ENCODE peak calls at places on chromosomes 4 and X, in four cellular contexts. One of them, this sample, is unnamed.

GRCh38 chr4:8239226-8239625 is 30.3 kb upstream of the HTRA3 start:
- DNase-seq in GM23248: no peak
- DNase-seq in fibroblast of lung: no peak
- DNase-seq in colonic mucosa: no peak
- DNase-seq in this sample: no peak

GRCh38 chr4:78910612-78911011 is 28.6 kb downstream of the PAQR3 start:
- DNase-seq in GM23248: no peak
- DNase-seq in fibroblast of lung: no peak
- DNase-seq in colonic mucosa: no peak
- DNase-seq in this sample: no peak

GRCh38 chr4:115332078-115332477 is 218.7 kb upstream of the NDST4 start:
- DNase-seq in GM23248: no peak
- DNase-seq in fibroblast of lung: no peak
- DNase-seq in colonic mucosa: no peak
- DNase-seq in this sample: no peak

GRCh38 chr4:10075953-10076391 is 40.6 kb downstream of the WDR1 start:
- DNase-seq in GM23248: peak; percentile 34
- DNase-seq in fibroblast of lung: no peak
- DNase-seq in colonic mucosa: no peak
- DNase-seq in this sample: no peak

GRCh38 chrX:50863471-50863870 is 47.1 kb upstream of the BMP15 start:
- DNase-seq in GM23248: no peak
- DNase-seq in fibroblast of lung: no peak
- DNase-seq in colonic mucosa: no peak
- DNase-seq in this sample: no peak

GRCh38 chr4:53591372-53591892 is at the start of gene LNX1:
- DNase-seq in GM23248: no peak
- DNase-seq in fibroblast of lung: no peak
- DNase-seq in colonic mucosa: peak; percentile 97
- DNase-seq in this sample: no peak

GRCh38 chr4:131974730-131975129 is 1174.4 kb upstream of the PCDH10 start:
- DNase-seq in GM23248: peak; percentile 1
- DNase-seq in fibroblast of lung: no peak
- DNase-seq in colonic mucosa: no peak
- DNase-seq in this sample: no peak

GRCh38 chr4:89249716-89250361 is 57.8 kb downstream of the GPRIN3 start:
- DNase-seq in GM23248: no peak
- DNase-seq in fibroblast of lung: no peak
- DNase-seq in colonic mucosa: no peak
- DNase-seq in this sample: no peak

GRCh38 chr4:41320278-41320677 is 63.5 kb downstream of the UCHL1 start:
- DNase-seq in GM23248: no peak
- DNase-seq in fibroblast of lung: peak; percentile 6
- DNase-seq in colonic mucosa: no peak
- DNase-seq in this sample: no peak

GRCh38 chrX:17977696-17978095 is 116.6 kb upstream of the RAI2 start:
- DNase-seq in GM23248: no peak
- DNase-seq in fibroblast of lung: no peak
- DNase-seq in colonic mucosa: no peak
- DNase-seq in this sample: no peak

GRCh38 chrX:43882294-43882681 is at the start of gene MAOB:
- DNase-seq in GM23248: peak; percentile 35
- DNase-seq in fibroblast of lung: peak; percentile 30
- DNase-seq in colonic mucosa: peak; percentile 41
- DNase-seq in this sample: peak; percentile 11

GRCh38 chrX:21056636-21057035 is 317.6 kb upstream of the CNKSR2 start:
- DNase-seq in GM23248: peak; percentile 22
- DNase-seq in fibroblast of lung: peak; percentile 4
- DNase-seq in colonic mucosa: no peak
- DNase-seq in this sample: peak; percentile 31

GRCh38 chr4:152038238-152038637 is 277.4 kb upstream of the GATB start:
- DNase-seq in GM23248: peak; percentile 81
- DNase-seq in fibroblast of lung: peak; percentile 86
- DNase-seq in colonic mucosa: no peak
- DNase-seq in this sample: peak; percentile 9

GRCh38 chrX:14095702-14096101 is 66.0 kb upstream of the GEMIN8 start:
- DNase-seq in GM23248: peak; percentile 71
- DNase-seq in fibroblast of lung: peak; percentile 32
- DNase-seq in colonic mucosa: peak; percentile 22
- DNase-seq in this sample: peak; percentile 58

GRCh38 chr4:168394556-168394955 is 76.0 kb upstream of the DDX60 start:
- DNase-seq in GM23248: no peak
- DNase-seq in fibroblast of lung: no peak
- DNase-seq in colonic mucosa: peak; percentile 54
- DNase-seq in this sample: no peak

GRCh38 chr4:182385897-182386296 is 142.7 kb downstream of the TENM3 start:
- DNase-seq in GM23248: no peak
- DNase-seq in fibroblast of lung: no peak
- DNase-seq in colonic mucosa: no peak
- DNase-seq in this sample: no peak

GRCh38 chr4:82784615-82785247 is 13.9 kb downstream of the SCD5 start:
- DNase-seq in GM23248: peak; percentile 87
- DNase-seq in fibroblast of lung: peak; percentile 68
- DNase-seq in colonic mucosa: no peak
- DNase-seq in this sample: no peak

GRCh38 chr4:176259330-176260090 is 9.5 kb downstream of the ASB5 start:
- DNase-seq in GM23248: peak; percentile 74
- DNase-seq in fibroblast of lung: peak; percentile 74
- DNase-seq in colonic mucosa: no peak
- DNase-seq in this sample: peak; percentile 27

GRCh38 chr4:73870260-73870659 is 1.1 kb downstream of the CXCL1 start:
- DNase-seq in GM23248: no peak
- DNase-seq in fibroblast of lung: no peak
- DNase-seq in colonic mucosa: peak; percentile 62
- DNase-seq in this sample: peak; percentile 53

GRCh38 chr4:77581724-77582123 is 23.9 kb upstream of the CXCL13 start:
- DNase-seq in GM23248: peak; percentile 38
- DNase-seq in fibroblast of lung: peak; percentile 43
- DNase-seq in colonic mucosa: no peak
- DNase-seq in this sample: peak; percentile 56

GRCh38 chrX:2690856-2691542 is at the start of gene CD99:
- DNase-seq in GM23248: peak; percentile 91
- DNase-seq in fibroblast of lung: peak; percentile 87
- DNase-seq in colonic mucosa: peak; percentile 93
- DNase-seq in this sample: peak; percentile 77

GRCh38 chrX:13387656-13388421 is 68.0 kb upstream of the ATXN3L start:
- DNase-seq in GM23248: peak; percentile 75
- DNase-seq in fibroblast of lung: peak; percentile 80
- DNase-seq in colonic mucosa: no peak
- DNase-seq in this sample: peak; percentile 58

GRCh38 chr4:36944227-36944626 is 300.3 kb upstream of the NWD2 start:
- DNase-seq in GM23248: no peak
- DNase-seq in fibroblast of lung: no peak
- DNase-seq in colonic mucosa: no peak
- DNase-seq in this sample: no peak

GRCh38 chr4:6873792-6874461 is 35.7 kb upstream of the TBC1D14 start:
- DNase-seq in GM23248: peak; percentile 72
- DNase-seq in fibroblast of lung: peak; percentile 35
- DNase-seq in colonic mucosa: peak; percentile 80
- DNase-seq in this sample: peak; percentile 43

GRCh38 chr4:159398236-159398638 is 295.4 kb downstream of the RAPGEF2 start:
- DNase-seq in GM23248: peak; percentile 22
- DNase-seq in fibroblast of lung: peak; percentile 68
- DNase-seq in colonic mucosa: no peak
- DNase-seq in this sample: no peak

GRCh38 chrX:150365953-150366911 is 3.1 kb downstream of the MAMLD1 start:
- DNase-seq in GM23248: peak; percentile 66
- DNase-seq in fibroblast of lung: peak; percentile 54
- DNase-seq in colonic mucosa: peak; percentile 50
- DNase-seq in this sample: peak; percentile 23

GRCh38 chrX:150365051-150365952 is 2.2 kb downstream of the MAMLD1 start:
- DNase-seq in GM23248: peak; percentile 77
- DNase-seq in fibroblast of lung: peak; percentile 58
- DNase-seq in colonic mucosa: peak; percentile 62
- DNase-seq in this sample: peak; percentile 42

GRCh38 chrX:150364347-150365050 is 1.4 kb downstream of the MAMLD1 start:
- DNase-seq in GM23248: peak; percentile 54
- DNase-seq in fibroblast of lung: peak; percentile 23
- DNase-seq in colonic mucosa: peak; percentile 24
- DNase-seq in this sample: peak; percentile 39

GRCh38 chrX:150363561-150364346 is 637 bp downstream of the MAMLD1 start:
- DNase-seq in GM23248: peak; percentile 76
- DNase-seq in fibroblast of lung: peak; percentile 43
- DNase-seq in colonic mucosa: no peak
- DNase-seq in this sample: peak; percentile 45

DNA sequence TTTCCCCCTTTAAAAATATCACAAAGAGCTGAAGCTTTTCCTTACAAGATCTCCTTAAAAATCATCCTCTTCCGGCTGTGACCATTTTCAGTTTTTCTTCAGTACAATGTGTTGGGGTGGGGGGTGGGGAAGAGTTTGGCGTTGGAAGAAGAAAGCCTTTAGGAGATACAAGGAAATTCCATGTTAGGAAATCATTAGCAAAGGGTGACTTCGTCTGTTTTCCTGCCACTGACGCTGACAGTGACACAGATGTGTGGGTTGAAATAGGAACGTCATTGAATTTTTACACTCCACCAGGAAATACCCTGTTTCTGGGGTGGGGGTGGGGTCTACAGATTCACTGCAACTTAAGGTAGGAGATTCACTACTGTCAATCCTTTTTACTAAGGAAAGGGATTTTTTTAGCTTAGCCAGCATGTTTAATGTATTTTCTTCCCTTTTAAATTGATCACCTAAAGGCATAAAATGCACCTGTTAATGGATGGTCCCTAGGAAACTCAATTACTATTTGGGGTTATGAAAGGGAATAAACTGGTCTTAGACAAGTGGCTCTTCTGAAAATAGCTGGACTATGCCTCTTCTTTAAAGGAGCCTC is 3.9 kb downstream of the MAMLD1 start:
- DNase-seq in GM23248: peak; percentile 74
- DNase-seq in fibroblast of lung: peak; percentile 68
- DNase-seq in colonic mucosa: no peak
- DNase-seq in this sample: peak; percentile 54
- H3K27ac ChIP-seq in GM23248: peak overlapping the region; percentile 90
- H3K27ac ChIP-seq in fibroblast of lung: peak overlapping the region; percentile 80
- H3K27ac ChIP-seq in colonic mucosa: peak overlapping the region; percentile 67
- H3K27ac ChIP-seq in this sample: peak overlapping the region; percentile 32

GRCh38 chr4:139331185-139331584 is 28.9 kb upstream of the NDUFC1 start:
- DNase-seq in GM23248: peak; percentile 54
- DNase-seq in fibroblast of lung: peak; percentile 52
- DNase-seq in colonic mucosa: no peak
- DNase-seq in this sample: peak; percentile 21
- H3K36me3 ChIP-seq in GM23248: peaks cover 10% of the 10 kb centered on the region
- H3K36me3 ChIP-seq in fibroblast of lung: peaks cover 2% of the 10 kb centered on the region
- H3K36me3 ChIP-seq in colonic mucosa: no peaks in the 10 kb centered on the region
- H3K36me3 ChIP-seq in this sample: peaks cover 8% of the 10 kb centered on the region

GRCh38 chr4:38319456-38320348 is 344.3 kb upstream of the KLF3 start:
- DNase-seq in GM23248: peak; percentile 90
- DNase-seq in fibroblast of lung: peak; percentile 80
- DNase-seq in colonic mucosa: peak; percentile 99
- DNase-seq in this sample: peak; percentile 84
- H3K9ac ChIP-seq in GM23248: peak overlapping the region; percentile 77
- H3K9ac ChIP-seq in fibroblast of lung: no peak overlapping the region
- H3K9ac ChIP-seq in colonic mucosa: peak overlapping the region; percentile 40
- H3K9ac ChIP-seq in this sample: peak overlapping the region; percentile 50

DNA sequence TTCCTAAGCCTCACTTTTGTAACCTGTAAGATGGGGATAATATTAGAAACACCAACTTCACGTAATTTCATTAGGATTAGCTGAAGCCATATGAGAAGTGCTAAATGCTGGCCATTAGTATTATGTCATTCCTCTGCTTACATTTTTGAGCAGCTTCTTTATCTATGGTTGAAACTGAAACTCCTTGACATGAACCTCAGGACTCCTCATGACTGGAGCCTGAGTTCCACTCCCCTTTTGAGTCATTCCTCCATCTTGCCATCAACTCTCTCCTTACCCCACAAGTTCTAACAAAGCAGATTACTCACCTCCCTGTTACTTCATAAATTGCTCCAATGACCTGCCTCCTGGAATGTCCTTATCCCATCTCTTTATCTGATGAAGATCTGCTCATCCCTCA is 123.2 kb upstream of the KCNIP4 start:
- DNase-seq in GM23248: peak; percentile 75
- DNase-seq in fibroblast of lung: peak; percentile 29
- DNase-seq in colonic mucosa: no peak
- DNase-seq in this sample: peak; percentile 93
- H3K27ac ChIP-seq in GM23248: peak overlapping the region; percentile 21
- H3K27ac ChIP-seq in fibroblast of lung: no peak overlapping the region
- H3K27ac ChIP-seq in colonic mucosa: no peak overlapping the region
- H3K27ac ChIP-seq in this sample: peak overlapping the region; percentile 43

GRCh38 chr4:4424499-4425115 is 37.7 kb downstream of the NSG1 start:
- DNase-seq in GM23248: no peak
- DNase-seq in fibroblast of lung: no peak
- DNase-seq in colonic mucosa: peak; percentile 11
- DNase-seq in this sample: no peak
- H3K36me3 ChIP-seq in GM23248: peaks cover 23% of the 10 kb centered on the region
- H3K36me3 ChIP-seq in fibroblast of lung: peaks cover 8% of the 10 kb centered on the region
- H3K36me3 ChIP-seq in colonic mucosa: peaks cover 10% of the 10 kb centered on the region
- H3K36me3 ChIP-seq in this sample: peaks cover 6% of the 10 kb centered on the region

DNA sequence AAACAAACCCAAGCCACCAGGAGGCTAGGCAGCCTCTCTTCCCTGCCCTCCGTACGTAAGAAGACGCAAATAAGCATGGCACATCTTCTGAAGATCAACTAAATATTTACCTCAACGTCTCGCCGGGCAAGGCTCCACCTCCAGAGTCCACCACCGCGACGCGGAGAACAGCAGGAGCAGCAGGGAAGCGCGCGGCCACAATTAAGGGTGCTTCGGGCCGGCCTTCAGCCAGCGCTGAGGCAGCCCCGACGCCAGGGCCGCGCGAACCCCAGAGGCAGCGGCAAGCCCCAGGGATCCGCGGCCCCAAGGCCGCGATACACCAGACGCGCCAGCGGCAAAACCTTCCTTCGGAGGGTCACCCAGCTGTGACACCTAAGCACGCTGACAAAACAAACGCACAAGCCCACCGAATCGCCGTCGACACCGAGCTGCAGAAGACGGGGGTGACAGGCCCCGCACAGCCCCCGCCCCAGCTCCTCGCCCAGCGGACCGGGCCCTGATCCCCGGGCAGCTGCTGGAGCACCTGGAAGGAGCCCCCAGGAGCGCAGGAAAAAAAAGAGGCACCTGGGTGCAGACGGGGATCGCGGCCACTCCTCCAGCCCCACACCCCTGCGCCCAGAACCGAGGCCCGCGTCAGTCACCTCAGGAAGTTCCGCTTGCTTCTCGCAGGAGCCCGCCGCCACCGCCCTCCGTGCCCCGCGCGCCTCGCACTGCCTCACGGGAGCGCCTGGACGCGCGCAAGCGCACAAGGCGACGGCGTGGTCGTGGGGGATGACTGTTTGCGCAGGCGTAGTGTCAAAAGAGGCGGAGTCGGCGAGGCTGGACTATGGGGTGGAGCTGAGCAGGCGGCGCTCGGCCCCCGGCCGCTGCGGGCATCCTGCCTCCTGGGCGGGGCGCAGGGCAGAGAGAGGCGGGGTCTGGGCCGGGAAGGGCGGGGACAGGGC is at the start of the genes HAUS3 and POLN:
- DNase-seq in GM23248: peak; percentile 99
- DNase-seq in fibroblast of lung: peak; percentile 90
- DNase-seq in colonic mucosa: peak; percentile 99
- DNase-seq in this sample: peak; percentile 97
- H3K9ac ChIP-seq in GM23248: peak within 1 kb of the TSS; percentile 87
- H3K9ac ChIP-seq in fibroblast of lung: peak within 1 kb of the TSS; percentile 76
- H3K9ac ChIP-seq in colonic mucosa: peak within 1 kb of the TSS; percentile 82
- H3K9ac ChIP-seq in this sample: peak within 1 kb of the TSS; percentile 81

This sample was measured in mammary epithelial cell.